ENCODE peak calls at places on chromosomes 16 and 17, in eight cellular contexts. One of them, this sample, is unnamed.

GRCh38 chr16:14324581-14324980 is 253.5 kb downstream of the MRTFB start:
- DNase-seq in HCT116: no peak
- DNase-seq in body of pancreas: no peak
- DNase-seq in stomach: no peak
- DNase-seq in GM12892: no peak
- DNase-seq in esophagus squamous epithelium: no peak
- DNase-seq in lower leg skin: no peak
- DNase-seq in H54: no peak
- DNase-seq in this sample: no peak

GRCh38 chr17:79916991-79917901 is 78.0 kb upstream of the CBX4 start:
- DNase-seq in GM12892: no peak
- DNase-seq in stomach: no peak
- DNase-seq in lower leg skin: no peak
- DNase-seq in HCT116: no peak
- DNase-seq in H54: no peak
- DNase-seq in body of pancreas: no peak
- DNase-seq in esophagus squamous epithelium: no peak
- DNase-seq in this sample: no peak

GRCh38 chr16:27892879-27893278 is 170.6 kb downstream of the GSG1L start:
- DNase-seq in stomach: no peak
- DNase-seq in lower leg skin: no peak
- DNase-seq in esophagus squamous epithelium: no peak
- DNase-seq in H54: no peak
- DNase-seq in body of pancreas: no peak
- DNase-seq in GM12892: no peak
- DNase-seq in HCT116: peak
- DNase-seq in this sample: no peak

GRCh38 chr16:52557236-52557635 is 10.3 kb upstream of the TOX3 start:
- DNase-seq in esophagus squamous epithelium: no peak
- DNase-seq in body of pancreas: no peak
- DNase-seq in HCT116: no peak
- DNase-seq in GM12892: no peak
- DNase-seq in stomach: no peak
- DNase-seq in H54: no peak
- DNase-seq in lower leg skin: no peak
- DNase-seq in this sample: no peak

GRCh38 chr16:67000384-67001158 is 12.2 kb downstream of the CES4A start:
- DNase-seq in esophagus squamous epithelium: no peak
- DNase-seq in H54: no peak
- DNase-seq in body of pancreas: peak
- DNase-seq in GM12892: peak
- DNase-seq in HCT116: no peak
- DNase-seq in lower leg skin: peak
- DNase-seq in stomach: peak
- DNase-seq in this sample: peak

GRCh38 chr17:83203472-83204221 is 124.2 kb downstream of the METRNL start:
- DNase-seq in GM12892: no peak
- DNase-seq in stomach: peak
- DNase-seq in HCT116: no peak
- DNase-seq in body of pancreas: peak
- DNase-seq in lower leg skin: peak
- DNase-seq in H54: no peak
- DNase-seq in esophagus squamous epithelium: no peak
- DNase-seq in this sample: no peak

GRCh38 chr16:50868577-50868976 is 126.7 kb downstream of the CYLD start:
- DNase-seq in H54: no peak
- DNase-seq in esophagus squamous epithelium: no peak
- DNase-seq in stomach: no peak
- DNase-seq in body of pancreas: no peak
- DNase-seq in HCT116: no peak
- DNase-seq in GM12892: no peak
- DNase-seq in lower leg skin: no peak
- DNase-seq in this sample: no peak

GRCh38 chr17:38458521-38458920 is 30.3 kb downstream of the ARHGAP23 start:
- DNase-seq in lower leg skin: no peak
- DNase-seq in esophagus squamous epithelium: no peak
- DNase-seq in body of pancreas: no peak
- DNase-seq in GM12892: no peak
- DNase-seq in H54: no peak
- DNase-seq in stomach: no peak
- DNase-seq in HCT116: no peak
- DNase-seq in this sample: no peak

GRCh38 chr17:80845863-80846671 is 145.6 kb upstream of the CHMP6 start:
- DNase-seq in HCT116: no peak
- DNase-seq in body of pancreas: peak
- DNase-seq in lower leg skin: no peak
- DNase-seq in stomach: no peak
- DNase-seq in H54: no peak
- DNase-seq in GM12892: no peak
- DNase-seq in esophagus squamous epithelium: no peak
- DNase-seq in this sample: no peak

GRCh38 chr17:19002805-19003542 is 1.6 kb downstream of the FAM83G start:
- DNase-seq in body of pancreas: no peak
- DNase-seq in esophagus squamous epithelium: no peak
- DNase-seq in lower leg skin: no peak
- DNase-seq in H54: peak
- DNase-seq in GM12892: no peak
- DNase-seq in stomach: no peak
- DNase-seq in HCT116: no peak
- DNase-seq in this sample: no peak

GRCh38 chr17:74244128-74244527 is 29.9 kb upstream of the DNAI2 start:
- DNase-seq in H54: no peak
- DNase-seq in body of pancreas: no peak
- DNase-seq in lower leg skin: no peak
- DNase-seq in HCT116: no peak
- DNase-seq in stomach: no peak
- DNase-seq in GM12892: no peak
- DNase-seq in esophagus squamous epithelium: no peak
- DNase-seq in this sample: no peak

GRCh38 chr17:21286771-21287702 is 2.5 kb downstream of the MAP2K3 start:
- DNase-seq in GM12892: no peak
- DNase-seq in HCT116: peak
- DNase-seq in stomach: peak
- DNase-seq in esophagus squamous epithelium: no peak
- DNase-seq in lower leg skin: no peak
- DNase-seq in body of pancreas: peak
- DNase-seq in H54: no peak
- DNase-seq in this sample: peak

GRCh38 chr17:73657473-73658116 is 13.3 kb upstream of the SDK2 start:
- DNase-seq in body of pancreas: peak
- DNase-seq in GM12892: no peak
- DNase-seq in esophagus squamous epithelium: no peak
- DNase-seq in lower leg skin: no peak
- DNase-seq in H54: no peak
- DNase-seq in stomach: peak
- DNase-seq in HCT116: peak
- DNase-seq in this sample: peak

GRCh38 chr17:12927541-12928425 is 90.0 kb downstream of the ELAC2 start:
- DNase-seq in esophagus squamous epithelium: no peak
- DNase-seq in stomach: no peak
- DNase-seq in H54: no peak
- DNase-seq in lower leg skin: no peak
- DNase-seq in body of pancreas: no peak
- DNase-seq in GM12892: no peak
- DNase-seq in HCT116: no peak
- DNase-seq in this sample: no peak

GRCh38 chr16:69553332-69553731 is 12.4 kb upstream of the NFAT5 start:
- DNase-seq in lower leg skin: no peak
- DNase-seq in body of pancreas: no peak
- DNase-seq in H54: no peak
- DNase-seq in GM12892: no peak
- DNase-seq in stomach: no peak
- DNase-seq in esophagus squamous epithelium: no peak
- DNase-seq in HCT116: no peak
- DNase-seq in this sample: no peak

GRCh38 chr16:72191551-72191950 is 19.6 kb upstream of the PMFBP1 start:
- DNase-seq in body of pancreas: no peak
- DNase-seq in esophagus squamous epithelium: no peak
- DNase-seq in GM12892: no peak
- DNase-seq in lower leg skin: no peak
- DNase-seq in HCT116: no peak
- DNase-seq in stomach: no peak
- DNase-seq in H54: no peak
- DNase-seq in this sample: no peak

GRCh38 chr17:4657678-4658077 is 16.2 kb upstream of the ALOX15 start:
- DNase-seq in H54: no peak
- DNase-seq in stomach: no peak
- DNase-seq in esophagus squamous epithelium: no peak
- DNase-seq in HCT116: no peak
- DNase-seq in body of pancreas: no peak
- DNase-seq in GM12892: no peak
- DNase-seq in lower leg skin: no peak
- DNase-seq in this sample: peak

GRCh38 chr17:44763170-44763569 is 4.4 kb downstream of the ADAM11 start:
- DNase-seq in GM12892: no peak
- DNase-seq in HCT116: no peak
- DNase-seq in lower leg skin: no peak
- DNase-seq in body of pancreas: no peak
- DNase-seq in esophagus squamous epithelium: no peak
- DNase-seq in H54: no peak
- DNase-seq in stomach: no peak
- DNase-seq in this sample: no peak

GRCh38 chr17:83081561-83082201 is 2.3 kb downstream of the METRNL start:
- DNase-seq in body of pancreas: peak
- DNase-seq in HCT116: no peak
- DNase-seq in H54: no peak
- DNase-seq in lower leg skin: peak
- DNase-seq in GM12892: no peak
- DNase-seq in esophagus squamous epithelium: no peak
- DNase-seq in stomach: peak
- DNase-seq in this sample: no peak

DNA sequence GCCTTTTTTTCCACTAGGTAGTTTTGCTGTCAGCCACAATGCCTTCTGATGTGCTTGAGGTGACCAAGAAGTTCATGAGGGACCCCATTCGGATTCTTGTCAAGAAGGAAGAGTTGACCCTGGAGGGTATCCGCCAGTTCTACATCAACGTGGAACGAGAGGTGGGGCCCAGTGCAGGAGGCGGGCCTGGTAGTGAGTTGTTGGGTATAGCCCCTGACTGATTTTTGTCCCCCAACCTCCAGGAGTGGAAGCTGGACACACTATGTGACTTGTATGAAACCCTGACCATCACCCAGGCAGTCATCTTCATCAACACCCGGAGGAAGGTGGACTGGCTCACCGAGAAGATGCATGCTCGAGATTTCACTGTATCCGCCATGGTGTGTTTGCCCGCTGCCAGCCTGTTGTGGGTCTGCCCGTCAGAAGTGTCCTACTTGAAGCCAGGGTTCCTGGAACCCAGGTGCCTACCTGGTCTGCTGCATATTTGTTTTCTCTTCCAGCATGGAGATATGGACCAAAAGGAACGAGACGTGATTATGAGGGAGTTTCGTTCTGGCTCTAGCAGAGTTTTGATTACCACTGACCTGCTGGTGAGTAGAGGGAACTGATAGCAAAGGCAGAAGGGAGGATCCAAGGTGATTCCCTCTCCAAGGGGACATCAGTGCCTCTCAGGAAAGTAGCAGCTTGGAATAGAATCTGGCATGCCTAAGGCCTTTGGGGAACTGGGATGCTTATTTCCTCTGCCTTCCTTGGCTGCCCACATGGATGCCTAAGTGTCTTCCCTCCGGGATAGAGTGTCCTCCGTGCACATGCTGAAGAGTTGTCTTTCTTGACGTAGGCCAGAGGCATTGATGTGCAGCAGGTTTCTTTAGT is 1.9 kb upstream of the CD68 start:
- DNase-seq in H54: no peak
- DNase-seq in GM12892: no peak
- DNase-seq in lower leg skin: no peak
- DNase-seq in esophagus squamous epithelium: no peak
- DNase-seq in body of pancreas: no peak
- DNase-seq in HCT116: no peak
- DNase-seq in stomach: no peak
- DNase-seq in this sample: no peak
- TF ChIP-seq POLR2A in H54: no peak
- TF ChIP-seq POLR2A in GM12892: no peak
- TF ChIP-seq POLR2A in lower leg skin: no peak
- TF ChIP-seq POLR2A in esophagus squamous epithelium: no peak
- TF ChIP-seq POLR2A in body of pancreas: no peak
- TF ChIP-seq POLR2A in HCT116: no peak
- TF ChIP-seq POLR2A in stomach: no peak
- TF ChIP-seq POLR2A in this sample: no peak

GRCh38 chr16:585351-585750 is 4.5 kb upstream of the RAB40C start:
- DNase-seq in esophagus squamous epithelium: no peak
- DNase-seq in HCT116: no peak
- DNase-seq in lower leg skin: no peak
- DNase-seq in stomach: peak
- DNase-seq in GM12892: no peak
- DNase-seq in body of pancreas: peak
- DNase-seq in H54: no peak
- DNase-seq in this sample: no peak
- TF ChIP-seq POLR2A in esophagus squamous epithelium: no peak
- TF ChIP-seq POLR2A in HCT116: no peak
- TF ChIP-seq POLR2A in lower leg skin: no peak
- TF ChIP-seq POLR2A in stomach: no peak
- TF ChIP-seq POLR2A in GM12892: no peak
- TF ChIP-seq POLR2A in body of pancreas: no peak
- TF ChIP-seq POLR2A in H54: no peak
- TF ChIP-seq POLR2A in this sample: peak

GRCh38 chr17:77419547-77420475 is 279.0 kb downstream of the SEC14L1 start:
- DNase-seq in esophagus squamous epithelium: no peak
- DNase-seq in body of pancreas: no peak
- DNase-seq in stomach: no peak
- DNase-seq in HCT116: no peak
- DNase-seq in GM12892: no peak
- DNase-seq in lower leg skin: no peak
- DNase-seq in H54: no peak
- DNase-seq in this sample: no peak
- TF ChIP-seq POLR2A in esophagus squamous epithelium: no peak
- TF ChIP-seq POLR2A in body of pancreas: no peak
- TF ChIP-seq POLR2A in stomach: no peak
- TF ChIP-seq POLR2A in HCT116: no peak
- TF ChIP-seq POLR2A in GM12892: no peak
- TF ChIP-seq POLR2A in lower leg skin: no peak
- TF ChIP-seq POLR2A in H54: peak
- TF ChIP-seq POLR2A in this sample: no peak

GRCh38 chr17:48596735-48597491 is 3.3 kb upstream of the HOXB5 start:
- DNase-seq in body of pancreas: no peak
- DNase-seq in HCT116: no peak
- DNase-seq in lower leg skin: no peak
- DNase-seq in GM12892: no peak
- DNase-seq in H54: no peak
- DNase-seq in esophagus squamous epithelium: no peak
- DNase-seq in stomach: no peak
- DNase-seq in this sample: no peak

GRCh38 chr17:48598727-48599126 is 5.1 kb upstream of the HOXB5 start:
- DNase-seq in esophagus squamous epithelium: no peak
- DNase-seq in H54: no peak
- DNase-seq in lower leg skin: no peak
- DNase-seq in HCT116: no peak
- DNase-seq in GM12892: no peak
- DNase-seq in stomach: no peak
- DNase-seq in body of pancreas: no peak
- DNase-seq in this sample: no peak

GRCh38 chr17:48599373-48599772 is 5.4 kb downstream of the HOXB6 start:
- DNase-seq in GM12892: no peak
- DNase-seq in body of pancreas: no peak
- DNase-seq in esophagus squamous epithelium: no peak
- DNase-seq in H54: no peak
- DNase-seq in lower leg skin: no peak
- DNase-seq in stomach: no peak
- DNase-seq in HCT116: no peak
- DNase-seq in this sample: no peak

GRCh38 chr17:48597492-48597774 is 3.9 kb upstream of the HOXB5 start:
- DNase-seq in HCT116: no peak
- DNase-seq in H54: no peak
- DNase-seq in stomach: no peak
- DNase-seq in esophagus squamous epithelium: no peak
- DNase-seq in body of pancreas: no peak
- DNase-seq in GM12892: no peak
- DNase-seq in lower leg skin: no peak
- DNase-seq in this sample: no peak

GRCh38 chr17:48597775-48598631 is 4.4 kb upstream of the HOXB5 start:
- DNase-seq in HCT116: no peak
- DNase-seq in body of pancreas: peak
- DNase-seq in GM12892: peak
- DNase-seq in lower leg skin: no peak
- DNase-seq in esophagus squamous epithelium: no peak
- DNase-seq in stomach: peak
- DNase-seq in H54: no peak
- DNase-seq in this sample: peak
- TF ChIP-seq POLR2A in HCT116: no peak
- TF ChIP-seq POLR2A in body of pancreas: no peak
- TF ChIP-seq POLR2A in GM12892: no peak
- TF ChIP-seq POLR2A in lower leg skin: no peak
- TF ChIP-seq POLR2A in esophagus squamous epithelium: no peak
- TF ChIP-seq POLR2A in stomach: no peak
- TF ChIP-seq POLR2A in H54: no peak
- TF ChIP-seq POLR2A in this sample: no peak

This sample was measured in erythroblast.